ENCODE peak calls at places on chromosomes 2 and 18, in six cellular contexts. One of them, this sample, is unnamed.

GRCh38 chr2:219059375-219059724 is 1.4 kb downstream of the IHH start:
- DNase-seq in transverse colon: no peak
- DNase-seq in colonic mucosa: no peak
- DNase-seq in WERI-Rb-1: no peak
- DNase-seq in CD8-positive, alpha-beta T cell: no peak
- DNase-seq in left ventricle myocardium inferior: no peak
- DNase-seq in this sample: no peak

GRCh38 chr18:79800353-79801180 is 2.8 kb downstream of the KCNG2 start:
- DNase-seq in transverse colon: no peak
- DNase-seq in colonic mucosa: no peak
- DNase-seq in WERI-Rb-1: no peak
- DNase-seq in CD8-positive, alpha-beta T cell: no peak
- DNase-seq in left ventricle myocardium inferior: no peak
- DNase-seq in this sample: no peak

GRCh38 chr2:9760069-9760910 is 83.0 kb upstream of the TAF1B start:
- DNase-seq in transverse colon: no peak
- DNase-seq in colonic mucosa: no peak
- DNase-seq in WERI-Rb-1: no peak
- DNase-seq in CD8-positive, alpha-beta T cell: no peak
- DNase-seq in left ventricle myocardium inferior: no peak
- DNase-seq in this sample: no peak

GRCh38 chr2:173044686-173045085 is 31.0 kb upstream of the MAP3K20 start:
- DNase-seq in transverse colon: no peak
- DNase-seq in colonic mucosa: no peak
- DNase-seq in WERI-Rb-1: no peak
- DNase-seq in CD8-positive, alpha-beta T cell: no peak
- DNase-seq in left ventricle myocardium inferior: no peak
- DNase-seq in this sample: no peak

GRCh38 chr2:191864623-191865521 is 18.0 kb upstream of the CAVIN2 start:
- DNase-seq in transverse colon: no peak
- DNase-seq in colonic mucosa: no peak
- DNase-seq in WERI-Rb-1: no peak
- DNase-seq in CD8-positive, alpha-beta T cell: no peak
- DNase-seq in left ventricle myocardium inferior: no peak
- DNase-seq in this sample: no peak

GRCh38 chr18:8116346-8117007 is 492.8 kb upstream of the RAB12 start:
- DNase-seq in transverse colon: no peak
- DNase-seq in colonic mucosa: no peak
- DNase-seq in WERI-Rb-1: no peak
- DNase-seq in CD8-positive, alpha-beta T cell: no peak
- DNase-seq in left ventricle myocardium inferior: no peak
- DNase-seq in this sample: no peak

GRCh38 chr2:169738566-169739229 is 5.1 kb downstream of the KLHL23 start:
- DNase-seq in transverse colon: no peak
- DNase-seq in colonic mucosa: no peak
- DNase-seq in WERI-Rb-1: no peak
- DNase-seq in CD8-positive, alpha-beta T cell: no peak
- DNase-seq in left ventricle myocardium inferior: no peak
- DNase-seq in this sample: no peak

GRCh38 chr2:12265646-12266045 is 451.1 kb upstream of the TRIB2 start:
- DNase-seq in transverse colon: no peak
- DNase-seq in colonic mucosa: no peak
- DNase-seq in WERI-Rb-1: no peak
- DNase-seq in CD8-positive, alpha-beta T cell: no peak
- DNase-seq in left ventricle myocardium inferior: no peak
- DNase-seq in this sample: no peak

GRCh38 chr2:235746257-235746934 is 252.6 kb downstream of the AGAP1 start:
- DNase-seq in transverse colon: peak
- DNase-seq in colonic mucosa: peak
- DNase-seq in WERI-Rb-1: peak
- DNase-seq in CD8-positive, alpha-beta T cell: peak
- DNase-seq in left ventricle myocardium inferior: no peak
- DNase-seq in this sample: no peak

GRCh38 chr18:48543228-48543627 is 4.4 kb downstream of the CTIF start:
- DNase-seq in transverse colon: no peak
- DNase-seq in colonic mucosa: no peak
- DNase-seq in WERI-Rb-1: no peak
- DNase-seq in CD8-positive, alpha-beta T cell: no peak
- DNase-seq in left ventricle myocardium inferior: no peak
- DNase-seq in this sample: no peak

GRCh38 chr2:115160523-115161521 is 718.4 kb downstream of the DPP10 start:
- DNase-seq in transverse colon: peak
- DNase-seq in colonic mucosa: peak
- DNase-seq in WERI-Rb-1: peak
- DNase-seq in CD8-positive, alpha-beta T cell: no peak
- DNase-seq in left ventricle myocardium inferior: no peak
- DNase-seq in this sample: peak

GRCh38 chr18:78926243-78926615 is 53.4 kb upstream of the SALL3 start:
- DNase-seq in transverse colon: no peak
- DNase-seq in colonic mucosa: no peak
- DNase-seq in WERI-Rb-1: no peak
- DNase-seq in CD8-positive, alpha-beta T cell: no peak
- DNase-seq in left ventricle myocardium inferior: no peak
- DNase-seq in this sample: no peak

GRCh38 chr2:174792309-174793025 is 28.2 kb upstream of the CHRNA1 start:
- DNase-seq in transverse colon: no peak
- DNase-seq in colonic mucosa: no peak
- DNase-seq in WERI-Rb-1: no peak
- DNase-seq in CD8-positive, alpha-beta T cell: no peak
- DNase-seq in left ventricle myocardium inferior: no peak
- DNase-seq in this sample: no peak

GRCh38 chr2:237240252-237240651 is 154.6 kb downstream of the COPS8 start:
- DNase-seq in transverse colon: no peak
- DNase-seq in colonic mucosa: no peak
- DNase-seq in WERI-Rb-1: no peak
- DNase-seq in CD8-positive, alpha-beta T cell: no peak
- DNase-seq in left ventricle myocardium inferior: no peak
- DNase-seq in this sample: no peak

GRCh38 chr2:237244976-237245646 is 159.4 kb downstream of the COPS8 start:
- DNase-seq in transverse colon: no peak
- DNase-seq in colonic mucosa: no peak
- DNase-seq in WERI-Rb-1: no peak
- DNase-seq in CD8-positive, alpha-beta T cell: no peak
- DNase-seq in left ventricle myocardium inferior: no peak
- DNase-seq in this sample: no peak

GRCh38 chr2:237243487-237243886 is 157.8 kb downstream of the COPS8 start:
- DNase-seq in transverse colon: no peak
- DNase-seq in colonic mucosa: no peak
- DNase-seq in WERI-Rb-1: no peak
- DNase-seq in CD8-positive, alpha-beta T cell: no peak
- DNase-seq in left ventricle myocardium inferior: no peak
- DNase-seq in this sample: no peak

GRCh38 chr2:237236188-237236587 is 150.5 kb downstream of the COPS8 start:
- DNase-seq in transverse colon: no peak
- DNase-seq in colonic mucosa: no peak
- DNase-seq in WERI-Rb-1: no peak
- DNase-seq in CD8-positive, alpha-beta T cell: no peak
- DNase-seq in left ventricle myocardium inferior: no peak
- DNase-seq in this sample: no peak

DNA sequence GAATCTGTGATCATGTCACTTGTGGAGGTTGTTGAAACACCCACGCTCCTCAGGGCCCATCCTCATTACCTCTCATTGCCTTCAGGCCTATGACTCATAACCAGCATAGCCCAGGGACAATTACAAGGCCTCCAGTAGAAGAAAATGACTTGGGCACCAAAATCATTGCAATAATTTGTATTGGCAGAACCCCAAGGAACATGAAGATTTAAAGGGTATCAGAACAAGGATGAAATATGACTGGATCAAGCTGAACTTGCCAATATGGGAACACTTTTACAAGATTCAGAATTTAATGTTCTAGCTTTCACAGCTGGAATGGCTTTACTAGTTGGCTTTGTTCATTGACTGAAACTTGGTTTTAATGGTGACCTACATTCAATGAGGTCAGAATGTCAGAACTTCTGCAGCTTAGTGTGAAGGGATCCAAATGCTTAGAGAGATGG is 156.4 kb downstream of the COPS8 start:
- DNase-seq in transverse colon: no peak
- DNase-seq in colonic mucosa: no peak
- DNase-seq in WERI-Rb-1: no peak
- DNase-seq in CD8-positive, alpha-beta T cell: no peak
- DNase-seq in left ventricle myocardium inferior: no peak
- DNase-seq in this sample: no peak
- H3K4me3 ChIP-seq in transverse colon: no peak
- H3K4me3 ChIP-seq in colonic mucosa: no peak
- H3K4me3 ChIP-seq in WERI-Rb-1: no peak
- H3K4me3 ChIP-seq in CD8-positive, alpha-beta T cell: no peak
- H3K4me3 ChIP-seq in left ventricle myocardium inferior: no peak
- H3K4me3 ChIP-seq in this sample: no peak

DNA sequence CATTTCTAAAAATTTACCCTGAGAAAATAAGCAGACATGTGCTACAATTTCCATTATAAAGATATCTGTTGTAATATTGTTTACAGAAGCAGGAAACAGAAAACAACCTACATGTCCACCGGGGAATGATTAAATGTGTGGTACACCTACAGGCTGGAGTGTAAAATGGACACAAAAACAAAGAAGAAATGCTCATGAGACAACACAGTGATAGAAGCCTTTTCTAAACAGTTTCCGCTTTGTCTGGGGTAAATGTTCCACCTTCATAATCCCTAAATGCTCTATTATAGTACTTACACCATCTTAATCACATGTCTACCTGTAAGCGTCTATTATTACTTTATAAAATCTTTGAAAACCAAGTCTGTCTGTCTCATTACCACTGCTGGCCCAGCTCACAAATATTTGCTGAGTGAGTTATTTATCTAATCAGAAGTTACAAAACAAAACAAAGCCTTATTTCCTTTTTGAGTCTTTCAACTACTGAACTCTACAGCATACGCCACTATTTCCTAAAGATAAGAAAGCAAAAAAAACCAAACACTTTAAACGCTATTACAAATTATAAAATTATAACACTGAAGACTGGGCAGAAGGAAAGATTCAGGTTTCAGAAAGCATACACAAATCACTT is 95.3 kb downstream of the PIGN start:
- DNase-seq in transverse colon: no peak
- DNase-seq in colonic mucosa: no peak
- DNase-seq in WERI-Rb-1: no peak
- DNase-seq in CD8-positive, alpha-beta T cell: no peak
- DNase-seq in left ventricle myocardium inferior: no peak
- DNase-seq in this sample: no peak
- H3K27ac ChIP-seq in transverse colon: no peak
- H3K27ac ChIP-seq in colonic mucosa: no peak
- H3K27ac ChIP-seq in WERI-Rb-1: no peak
- H3K27ac ChIP-seq in CD8-positive, alpha-beta T cell: no peak
- H3K27ac ChIP-seq in left ventricle myocardium inferior: no peak
- H3K27ac ChIP-seq in this sample: no peak

DNA sequence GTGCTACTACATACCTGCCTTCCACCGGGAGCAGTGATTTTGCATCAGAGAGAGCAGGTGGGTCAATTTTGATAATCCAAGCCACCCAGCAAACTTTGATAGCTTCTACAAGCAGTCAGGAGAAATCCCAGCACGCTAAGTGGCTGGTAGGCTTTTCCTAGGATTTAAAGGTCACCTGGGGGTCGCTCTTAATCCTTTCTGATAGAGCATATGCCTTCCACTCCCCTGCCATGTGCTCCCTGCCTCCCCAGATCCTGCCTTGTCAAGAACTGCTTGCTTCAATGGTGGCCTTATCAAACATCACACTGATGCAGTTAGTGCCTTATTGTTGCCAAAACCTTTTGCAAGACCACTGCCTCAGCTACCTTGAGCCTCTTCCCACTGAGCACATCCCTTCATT is 462.3 kb upstream of the MEX3C start:
- DNase-seq in transverse colon: no peak
- DNase-seq in colonic mucosa: no peak
- DNase-seq in WERI-Rb-1: peak
- DNase-seq in CD8-positive, alpha-beta T cell: no peak
- DNase-seq in left ventricle myocardium inferior: no peak
- DNase-seq in this sample: no peak
- H3K4me3 ChIP-seq in transverse colon: no peak
- H3K4me3 ChIP-seq in colonic mucosa: no peak
- H3K4me3 ChIP-seq in WERI-Rb-1: no peak
- H3K4me3 ChIP-seq in CD8-positive, alpha-beta T cell: no peak
- H3K4me3 ChIP-seq in left ventricle myocardium inferior: no peak
- H3K4me3 ChIP-seq in this sample: no peak

DNA sequence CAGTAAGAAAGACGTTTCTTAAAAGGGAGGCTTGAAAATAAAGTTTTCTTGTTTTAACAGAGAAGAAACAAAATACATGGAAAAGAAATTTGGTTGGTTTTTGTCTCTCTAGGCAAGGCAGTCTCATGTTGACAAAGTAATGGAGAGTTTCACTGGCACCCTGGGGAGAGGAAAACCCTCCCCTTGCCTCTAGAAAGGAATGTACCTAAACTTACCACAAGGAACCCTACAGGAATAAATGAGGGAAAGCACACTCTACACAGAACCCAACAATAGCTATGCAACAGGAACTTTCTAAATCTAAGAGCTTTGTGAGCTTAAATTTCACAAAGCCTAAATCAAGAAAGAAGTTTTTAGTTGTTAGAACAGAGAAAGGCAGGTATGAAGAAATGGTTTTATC is 37.0 kb downstream of the FIGN start:
- DNase-seq in transverse colon: no peak
- DNase-seq in colonic mucosa: no peak
- DNase-seq in WERI-Rb-1: no peak
- DNase-seq in CD8-positive, alpha-beta T cell: no peak
- DNase-seq in left ventricle myocardium inferior: no peak
- DNase-seq in this sample: no peak
- H3K27ac ChIP-seq in transverse colon: no peak
- H3K27ac ChIP-seq in colonic mucosa: no peak
- H3K27ac ChIP-seq in WERI-Rb-1: no peak
- H3K27ac ChIP-seq in CD8-positive, alpha-beta T cell: no peak
- H3K27ac ChIP-seq in left ventricle myocardium inferior: peak
- H3K27ac ChIP-seq in this sample: no peak

GRCh38 chr2:66772618-66773017 is 337.7 kb downstream of the MEIS1 start:
- DNase-seq in transverse colon: no peak
- DNase-seq in colonic mucosa: no peak
- DNase-seq in WERI-Rb-1: no peak
- DNase-seq in CD8-positive, alpha-beta T cell: no peak
- DNase-seq in left ventricle myocardium inferior: no peak
- DNase-seq in this sample: no peak
- H3K4me3 ChIP-seq in transverse colon: no peak
- H3K4me3 ChIP-seq in colonic mucosa: no peak
- H3K4me3 ChIP-seq in WERI-Rb-1: no peak
- H3K4me3 ChIP-seq in CD8-positive, alpha-beta T cell: no peak
- H3K4me3 ChIP-seq in left ventricle myocardium inferior: no peak
- H3K4me3 ChIP-seq in this sample: no peak

GRCh38 chr2:36360063-36360462 is 4.5 kb downstream of the CRIM1 start:
- DNase-seq in transverse colon: no peak
- DNase-seq in colonic mucosa: no peak
- DNase-seq in WERI-Rb-1: no peak
- DNase-seq in CD8-positive, alpha-beta T cell: no peak
- DNase-seq in left ventricle myocardium inferior: no peak
- DNase-seq in this sample: no peak
- H3K27ac ChIP-seq in transverse colon: peak
- H3K27ac ChIP-seq in colonic mucosa: no peak
- H3K27ac ChIP-seq in WERI-Rb-1: no peak
- H3K27ac ChIP-seq in CD8-positive, alpha-beta T cell: no peak
- H3K27ac ChIP-seq in left ventricle myocardium inferior: no peak
- H3K27ac ChIP-seq in this sample: no peak

GRCh38 chr2:42104621-42105020 is 56.8 kb downstream of the PKDCC start:
- DNase-seq in transverse colon: no peak
- DNase-seq in colonic mucosa: no peak
- DNase-seq in WERI-Rb-1: no peak
- DNase-seq in CD8-positive, alpha-beta T cell: no peak
- DNase-seq in left ventricle myocardium inferior: no peak
- DNase-seq in this sample: no peak
- H3K4me3 ChIP-seq in transverse colon: no peak
- H3K4me3 ChIP-seq in colonic mucosa: no peak
- H3K4me3 ChIP-seq in WERI-Rb-1: no peak
- H3K4me3 ChIP-seq in CD8-positive, alpha-beta T cell: no peak
- H3K4me3 ChIP-seq in left ventricle myocardium inferior: no peak
- H3K4me3 ChIP-seq in this sample: no peak

GRCh38 chr2:239266436-239266770 is 134.4 kb downstream of the HDAC4 start:
- DNase-seq in transverse colon: no peak
- DNase-seq in colonic mucosa: no peak
- DNase-seq in WERI-Rb-1: no peak
- DNase-seq in CD8-positive, alpha-beta T cell: no peak
- DNase-seq in left ventricle myocardium inferior: no peak
- DNase-seq in this sample: no peak
- H3K27ac ChIP-seq in transverse colon: peak
- H3K27ac ChIP-seq in colonic mucosa: peak
- H3K27ac ChIP-seq in WERI-Rb-1: no peak
- H3K27ac ChIP-seq in CD8-positive, alpha-beta T cell: peak
- H3K27ac ChIP-seq in left ventricle myocardium inferior: peak
- H3K27ac ChIP-seq in this sample: peak